ENCODE peak calls at places on chromosomes 16 and 17, in six cellular contexts. K is stimulated activated CD4-positive, alpha-beta T cell treated with anti-CD3 and anti-CD28 coated beads, Interleukin-4, amount 100 ng/mL, for 4 hours; U is sciatic nerve; E is heart left ventricle; A is myocyte; X is osteoblast. D is an unnamed sample.

GRCh38 chr17:30240177-30240576 is 4.7 kb upstream of the SLC6A4 start:
- DNase-seq in K (no peak), U (no peak), E (no peak), A (no peak), X (no peak), D (no peak)

GRCh38 chr17:64492481-64493109 is 4.3 kb downstream of the POLG2 start:
- DNase-seq in K (no peak), U (no peak), E (no peak), A (no peak), X (no peak), D (no peak)

GRCh38 chr16:35749253-35750141 is 2290.1 kb downstream of the TP53TG3F start:
- DNase-seq in K (no peak), U (no peak), E (no peak), A (no peak), X (peak; percentile 17), D (no peak)

GRCh38 chr17:49814781-49815496 is 26.5 kb downstream of the KAT7 start:
- DNase-seq in K (no peak), U (no peak), E (no peak), A (no peak), X (no peak), D (no peak)

GRCh38 chr17:62611308-62611707 is 16.2 kb upstream of the MRC2 start:
- DNase-seq in K (no peak), U (peak; percentile 26), E (no peak), A (no peak), X (no peak), D (no peak)

GRCh38 chr17:7538891-7539290 is 10.0 kb upstream of the TNFSF12 start:
- DNase-seq in K (no peak), U (no peak), E (no peak), A (no peak), X (no peak), D (no peak)

GRCh38 chr16:68071547-68071901 is 13.6 kb upstream of the NFATC3 start:
- DNase-seq in K (no peak), U (no peak), E (no peak), A (no peak), X (no peak), D (no peak)

GRCh38 chr16:85514295-85514600 is 98.9 kb upstream of the GSE1 start:
- DNase-seq in K (no peak), U (peak; percentile 73), E (peak; percentile 84), A (no peak), X (no peak), D (no peak)

GRCh38 chr16:50458694-50459271 is 89.4 kb upstream of the NKD1 start:
- DNase-seq in K (no peak), U (no peak), E (no peak), A (no peak), X (no peak), D (peak; percentile 41)

GRCh38 chr16:57623251-57624043 is 5.0 kb upstream of the ADGRG1 start:
- DNase-seq in K (no peak), U (peak; percentile 83), E (peak; percentile 57), A (no peak), X (peak; percentile 81), D (no peak)

GRCh38 chr17:82781894-82782274 is 30.0 kb downstream of the TBCD start:
- DNase-seq in K (peak; percentile 78), U (peak; percentile 91), E (peak; percentile 79), A (peak; percentile 82), X (peak; percentile 99), D (peak; percentile 86)

GRCh38 chr17:68248199-68248825 is 469 bp downstream of the AMZ2 start:
- DNase-seq in K (no peak), U (no peak), E (no peak), A (peak; percentile 77), X (peak; percentile 90), D (peak; percentile 66)